ENCODE peak calls at places on chromosome 10, in seven cellular contexts. V, R, F, N, M, I and L are unnamed samples.

GRCh38 chr10:102779680-102780079 is 35.9 kb downstream of the WBP1L start:
- DNase-seq in I (peak), M (no peak), N (no peak), F (no peak), V (no peak), R (no peak), L (no peak)

GRCh38 chr10:68224810-68225209 is 7.1 kb downstream of the ATOH7 start:
- DNase-seq in N (no peak), I (no peak), V (no peak), R (no peak), F (no peak), M (no peak), L (no peak)

GRCh38 chr10:49679480-49679893 is at the start of gene C10orf53:
- DNase-seq in N (no peak), M (peak), R (no peak), V (peak), F (no peak), I (peak), L (no peak)

GRCh38 chr10:73601486-73601921 is 10.4 kb upstream of the USP54 start:
- DNase-seq in I (no peak), R (no peak), N (no peak), F (no peak), V (no peak), M (no peak), L (no peak)

GRCh38 chr10:7170626-7171322 is 240.1 kb downstream of the SFMBT2 start:
- DNase-seq in I (no peak), V (no peak), R (no peak), N (no peak), F (no peak), M (no peak), L (no peak)

GRCh38 chr10:102462512-102463054 is 11.2 kb upstream of the C10orf95 start:
- DNase-seq in I (no peak), V (peak), M (no peak), N (no peak), F (no peak), R (no peak), L (no peak)

GRCh38 chr10:129472696-129473555 is 5.9 kb downstream of the MGMT start:
- DNase-seq in M (no peak), V (no peak), F (no peak), R (no peak), N (no peak), I (no peak), L (no peak)

GRCh38 chr10:113958631-113959382 is 84.9 kb upstream of the ADRB1 start:
- DNase-seq in N (no peak), I (no peak), M (no peak), R (no peak), F (peak), V (no peak), L (no peak)

GRCh38 chr10:7718685-7719084 is 15.6 kb downstream of the ITIH2 start:
- DNase-seq in V (no peak), I (no peak), M (no peak), N (no peak), R (no peak), F (no peak), L (no peak)

GRCh38 chr10:78751716-78752115 is 317.1 kb upstream of the ZMIZ1 start:
- DNase-seq in R (no peak), I (no peak), F (no peak), M (no peak), N (no peak), V (no peak), L (no peak)

DNA sequence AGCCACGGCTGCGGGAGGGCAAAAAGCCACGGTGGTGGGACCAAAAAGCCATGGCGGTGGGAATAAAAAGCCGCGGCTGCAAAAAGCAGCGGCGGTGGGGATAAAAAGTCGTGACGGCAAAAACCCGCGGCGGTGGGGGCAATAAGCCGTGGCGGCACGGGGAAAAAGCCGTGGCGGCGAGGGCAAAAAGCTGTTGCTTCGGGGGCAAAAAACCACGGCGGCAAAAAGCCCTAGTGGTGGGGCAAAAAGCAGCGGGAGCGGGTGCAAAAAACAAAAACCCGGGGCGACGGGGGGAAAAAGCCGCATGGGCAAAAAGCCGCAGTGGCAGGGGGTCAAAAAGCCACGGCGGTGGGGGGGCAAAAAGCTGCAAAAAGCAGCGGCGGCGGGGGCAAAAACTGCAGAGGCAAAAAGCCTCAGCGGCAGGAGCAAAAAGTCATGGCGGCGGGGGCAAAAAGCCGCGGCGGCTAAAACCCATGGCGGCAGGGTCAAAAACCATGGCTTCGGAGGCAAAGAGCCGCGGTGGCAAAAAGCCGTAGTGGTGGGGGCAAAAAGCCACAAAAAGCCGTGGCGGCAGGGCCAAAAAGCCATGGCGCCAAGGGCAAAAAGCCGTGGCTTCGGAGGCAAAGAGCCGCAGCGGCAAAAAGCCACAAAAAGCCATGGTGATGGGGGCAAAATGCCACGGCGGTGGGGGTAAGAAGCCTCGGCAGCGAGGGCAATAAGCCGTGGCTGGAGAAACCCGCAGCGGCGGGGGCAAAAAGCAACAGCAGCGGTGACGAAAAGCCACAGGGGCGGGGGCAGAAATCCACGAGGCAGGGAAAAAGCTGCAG is 525.8 kb downstream of the ZNF33B start:
- DNase-seq in R (no peak), I (no peak), M (peak), F (no peak), N (no peak), V (no peak), L (no peak)
- TF ChIP-seq TAF1 in R (no peak), I (no peak), M (no peak), F (no peak), N (no peak), V (no peak), L (no peak)

DNA sequence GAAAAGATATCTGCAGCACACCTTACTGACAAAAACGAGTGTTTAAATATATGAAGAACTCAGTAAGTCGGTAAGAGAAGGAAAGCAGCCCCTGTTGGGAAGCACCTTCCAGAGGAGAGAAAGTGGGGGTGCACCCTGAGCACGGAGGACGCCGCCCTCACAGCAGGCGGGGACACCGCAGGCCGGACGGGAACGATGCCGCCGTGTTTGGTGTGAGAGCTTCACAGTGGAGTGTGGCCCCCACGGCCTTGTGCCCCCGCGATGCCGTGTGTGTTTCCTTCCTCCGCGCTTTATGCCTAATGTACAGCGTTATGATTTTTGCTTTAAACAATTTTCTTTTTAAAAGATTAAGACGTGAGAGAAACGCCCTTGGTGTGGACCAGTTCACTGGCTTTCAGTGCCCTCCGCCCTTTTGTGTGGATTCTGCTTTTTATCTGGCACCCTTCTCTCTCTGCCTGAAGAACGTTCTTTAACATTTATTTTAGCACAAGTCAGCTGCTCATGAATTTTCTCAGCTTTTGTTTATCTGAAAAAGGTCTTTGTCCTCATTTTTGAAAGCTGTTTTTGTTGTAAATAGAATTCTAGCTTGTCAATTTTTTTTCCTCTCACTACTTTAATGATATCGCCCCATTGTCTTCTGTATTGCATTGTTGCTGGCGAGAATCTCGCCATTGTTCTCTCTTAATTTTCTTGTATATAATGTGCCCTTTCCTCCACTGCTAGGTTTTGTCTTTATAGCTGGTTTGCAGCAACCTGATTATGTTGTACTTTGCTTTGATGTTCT is 110.7 kb downstream of the INPP5A start:
- DNase-seq in V (no peak), F (no peak), R (no peak), N (no peak), M (no peak), I (no peak), L (no peak)
- TF ChIP-seq TAF1 in V (no peak), F (no peak), R (no peak), N (no peak), M (no peak), I (no peak), L (no peak)

GRCh38 chr10:16950686-16951681 is 133.8 kb upstream of the RSU1 start:
- DNase-seq in I (peak), M (peak), F (no peak), R (no peak), V (no peak), N (no peak), L (no peak)
- TF ChIP-seq TAF1 in I (no peak), M (no peak), F (no peak), R (no peak), V (no peak), N (no peak), L (no peak)

DNA sequence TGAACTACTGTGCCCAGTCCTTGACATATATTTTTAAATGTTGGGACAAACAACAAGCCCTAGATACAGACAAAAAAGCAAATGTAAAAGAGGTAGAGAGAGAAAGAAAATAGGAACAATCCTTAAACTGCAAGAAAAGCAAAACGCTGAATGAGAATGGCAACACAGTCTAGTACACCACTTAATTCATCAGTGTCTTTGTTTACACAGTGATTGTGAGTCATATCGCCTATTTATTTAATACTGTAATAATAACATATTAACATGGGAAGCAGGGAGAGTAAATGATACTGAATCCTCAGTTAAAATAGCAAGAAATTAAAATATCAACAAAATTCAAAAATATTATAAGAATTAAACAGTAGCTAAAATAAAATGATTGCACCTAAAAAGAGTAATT is 9.8 kb upstream of the LRRTM3 start:
- DNase-seq in N (no peak), I (no peak), V (no peak), M (no peak), R (no peak), F (no peak), L (no peak)
- TF ChIP-seq TAF1 in N (no peak), I (no peak), V (no peak), M (no peak), R (no peak), F (no peak), L (no peak)

GRCh38 chr10:131654471-131655087 is 246.2 kb upstream of the PPP2R2D start:
- DNase-seq in I (no peak), V (peak), R (no peak), N (no peak), M (no peak), F (no peak), L (no peak)
- TF ChIP-seq TAF1 in I (no peak), V (no peak), R (no peak), N (no peak), M (no peak), F (no peak), L (no peak)